ENCODE peak calls at places on chromosome 6, in six cellular contexts. S is AG09319, T is glutamatergic neuron, N is astrocyte of the cerebellum, U is nephron progenitor cell, W is brain microvascular endothelial cell. V is an unnamed sample.
A peak's percentile ranks its signal among the peaks of the same experiment; 100 is the strongest.

GRCh38 chr6:85449818-85450577 is at the start of gene NT5E:
- DNase-seq in S (no peak), T (peak; percentile 84), N (no peak), U (peak; percentile 86), W (peak; percentile 63), V (peak; percentile 71)

GRCh38 chr6:31836036-31836675 is 8.6 kb downstream of the HSPA1B start:
- DNase-seq in S (no peak), T (no peak), N (no peak), U (no peak), W (no peak), V (no peak)

GRCh38 chr6:134997133-134997841 is 47.4 kb upstream of the ALDH8A1 start:
- DNase-seq in S (no peak), T (no peak), N (no peak), U (no peak), W (no peak), V (no peak)

GRCh38 chr6:56958481-56958880 is 3.6 kb downstream of the BEND6 start:
- DNase-seq in S (no peak), T (no peak), N (no peak), U (no peak), W (no peak), V (no peak)

GRCh38 chr6:78910611-78911134 is 43.3 kb downstream of the IRAK1BP1 start:
- DNase-seq in S (no peak), T (peak; percentile 67), N (no peak), U (peak; percentile 60), W (no peak), V (peak; percentile 65)

GRCh38 chr6:62445521-62445920 is 159.5 kb upstream of the KHDRBS2 start:
- DNase-seq in S (no peak), T (no peak), N (no peak), U (no peak), W (no peak), V (no peak)

GRCh38 chr6:53591873-53592272 is 47.0 kb upstream of the GCLC start:
- DNase-seq in S (no peak), T (no peak), N (no peak), U (no peak), W (no peak), V (no peak)

GRCh38 chr6:11218827-11219826 is 13.3 kb downstream of the NEDD9 start:
- DNase-seq in S (no peak), T (no peak), N (no peak), U (no peak), W (no peak), V (no peak)

GRCh38 chr6:156651438-156651837 is 125.7 kb upstream of the ARID1B start:
- DNase-seq in S (no peak), T (no peak), N (no peak), U (no peak), W (no peak), V (no peak)

GRCh38 chr6:75206338-75207210 is 721 bp upstream of the COL12A1 start:
- DNase-seq in S (no peak), T (peak; percentile 40), N (no peak), U (peak; percentile 30), W (peak; percentile 41), V (no peak)

GRCh38 chr6:111601875-111602274 is 3.8 kb downstream of the TRAF3IP2 start:
- DNase-seq in S (peak; percentile 85), T (no peak), N (peak; percentile 78), U (no peak), W (no peak), V (no peak)

DNA sequence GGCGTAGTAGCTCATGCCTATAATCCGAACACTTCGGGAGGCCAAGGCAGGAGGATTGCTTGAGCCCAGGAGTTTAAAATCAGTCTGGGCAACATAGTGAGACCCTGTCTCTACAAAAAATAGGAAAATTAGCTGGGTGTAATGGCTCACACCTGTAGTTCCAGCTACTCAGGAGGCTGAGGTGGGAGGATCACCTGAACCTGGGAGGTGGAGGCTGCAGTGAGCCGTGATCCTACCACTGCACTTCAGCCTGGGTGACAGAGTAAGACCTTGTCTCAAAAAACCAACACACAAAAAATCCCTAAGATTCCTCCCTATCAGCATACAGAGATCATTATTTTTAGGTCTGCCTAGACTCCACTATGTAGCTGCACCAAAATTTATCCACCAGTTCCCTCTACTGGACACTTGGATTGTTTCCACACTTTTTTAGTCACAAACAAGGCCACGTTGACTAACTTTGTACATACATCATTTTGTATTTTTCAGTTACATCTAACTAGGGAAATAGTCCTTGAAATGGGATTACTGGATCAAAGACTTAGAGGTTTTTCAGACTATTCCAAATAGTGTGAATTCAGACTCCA is 3.6 kb upstream of the PHF1 start:
- DNase-seq in S (no peak), T (no peak), N (peak; percentile 43), U (no peak), W (no peak), V (no peak)
- TF ChIP-seq CTCF in S (peak; percentile 24), T (no peak), N (peak; percentile 14), U (peak; percentile 23), W (peak; percentile 34), V (peak; percentile 51)

DNA sequence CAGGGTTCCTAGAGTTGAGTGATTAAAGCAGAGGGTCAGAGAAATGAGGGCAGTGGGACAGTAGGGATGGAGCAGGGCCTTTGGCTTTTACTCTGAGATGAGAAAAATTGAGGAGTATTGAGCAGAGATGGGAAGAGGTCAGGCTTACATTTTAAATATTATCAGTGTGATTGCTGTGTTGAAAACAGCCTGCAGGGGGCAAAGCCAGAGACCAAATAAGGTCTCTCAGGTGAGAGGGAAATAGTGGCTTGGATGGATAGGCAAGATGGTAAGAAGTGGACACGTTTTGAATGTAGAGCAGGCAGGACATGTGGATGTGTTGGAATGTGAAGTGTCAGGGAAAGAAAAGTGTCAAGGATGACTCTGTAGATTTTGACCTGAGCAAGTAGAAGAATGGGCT is 105.0 kb upstream of the MAP3K7 start:
- DNase-seq in S (no peak), T (no peak), N (no peak), U (no peak), W (no peak), V (no peak)
- TF ChIP-seq CTCF in S (no peak), T (peak; percentile 40), N (peak; percentile 11), U (peak; percentile 14), W (no peak), V (peak; percentile 51)

GRCh38 chr6:143063631-143064030 is 2.9 kb downstream of the AIG1 start:
- DNase-seq in S (no peak), T (no peak), N (no peak), U (no peak), W (no peak), V (no peak)

GRCh38 chr6:143062551-143062950 is 1.9 kb downstream of the AIG1 start:
- DNase-seq in S (no peak), T (no peak), N (no peak), U (no peak), W (no peak), V (no peak)

GRCh38 chr6:143064996-143065683 is 4.5 kb downstream of the AIG1 start:
- DNase-seq in S (no peak), T (no peak), N (no peak), U (no peak), W (no peak), V (no peak)

DNA sequence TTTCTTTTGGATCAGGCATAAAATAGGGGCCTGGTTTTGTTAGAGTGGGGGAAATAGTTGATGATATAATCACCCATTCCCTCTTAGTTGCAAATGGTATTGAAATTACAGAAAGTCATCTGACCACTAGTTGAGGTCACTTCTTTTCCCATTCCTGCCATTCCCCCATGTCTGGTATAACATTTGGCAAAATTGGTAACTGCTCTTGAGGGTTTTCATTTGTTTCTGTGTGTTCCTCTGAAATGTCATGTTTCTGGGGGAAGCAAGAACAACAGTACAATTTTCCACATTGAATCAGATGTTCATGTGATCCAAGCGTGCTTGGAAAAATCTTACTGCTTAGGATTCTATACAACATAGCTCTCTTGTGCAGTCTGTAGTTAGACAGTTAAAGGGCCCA is 7.3 kb downstream of the AIG1 start:
- DNase-seq in S (no peak), T (no peak), N (no peak), U (no peak), W (no peak), V (no peak)
- TF ChIP-seq CTCF in S (no peak), T (no peak), N (no peak), U (no peak), W (no peak), V (no peak)

GRCh38 chr6:28810655-28811053 is 113.1 kb downstream of the TRIM27 start:
- DNase-seq in S (no peak), T (no peak), N (no peak), U (no peak), W (no peak), V (no peak)

GRCh38 chr6:28811873-28812272 is 111.9 kb downstream of the TRIM27 start:
- DNase-seq in S (no peak), T (no peak), N (no peak), U (no peak), W (no peak), V (no peak)

GRCh38 chr6:28808383-28808782 is 115.4 kb downstream of the TRIM27 start:
- DNase-seq in S (no peak), T (no peak), N (no peak), U (no peak), W (no peak), V (no peak)

GRCh38 chr6:28807682-28808280 is 116.0 kb downstream of the TRIM27 start:
- DNase-seq in S (no peak), T (no peak), N (no peak), U (peak; percentile 72), W (peak; percentile 80), V (no peak)

GRCh38 chr6:28809947-28810654 is 113.7 kb downstream of the TRIM27 start:
- DNase-seq in S (no peak), T (no peak), N (no peak), U (peak; percentile 38), W (no peak), V (no peak)
- TF ChIP-seq CTCF in S (no peak), T (no peak), N (peak; percentile 5), U (no peak), W (peak; percentile 43), V (no peak)

GRCh38 chr6:112877134-112878100 is 530.3 kb downstream of the RFPL4B start:
- DNase-seq in S (peak; percentile 59), T (no peak), N (peak; percentile 86), U (no peak), W (peak; percentile 78), V (no peak)

GRCh38 chr6:112882381-112882780 is 535.3 kb downstream of the RFPL4B start:
- DNase-seq in S (no peak), T (no peak), N (no peak), U (no peak), W (no peak), V (no peak)

GRCh38 chr6:112881027-112881426 is 533.9 kb downstream of the RFPL4B start:
- DNase-seq in S (no peak), T (no peak), N (peak; percentile 34), U (no peak), W (peak; percentile 72), V (no peak)

GRCh38 chr6:112881828-112882227 is 534.7 kb downstream of the RFPL4B start:
- DNase-seq in S (no peak), T (no peak), N (no peak), U (no peak), W (no peak), V (no peak)

DNA sequence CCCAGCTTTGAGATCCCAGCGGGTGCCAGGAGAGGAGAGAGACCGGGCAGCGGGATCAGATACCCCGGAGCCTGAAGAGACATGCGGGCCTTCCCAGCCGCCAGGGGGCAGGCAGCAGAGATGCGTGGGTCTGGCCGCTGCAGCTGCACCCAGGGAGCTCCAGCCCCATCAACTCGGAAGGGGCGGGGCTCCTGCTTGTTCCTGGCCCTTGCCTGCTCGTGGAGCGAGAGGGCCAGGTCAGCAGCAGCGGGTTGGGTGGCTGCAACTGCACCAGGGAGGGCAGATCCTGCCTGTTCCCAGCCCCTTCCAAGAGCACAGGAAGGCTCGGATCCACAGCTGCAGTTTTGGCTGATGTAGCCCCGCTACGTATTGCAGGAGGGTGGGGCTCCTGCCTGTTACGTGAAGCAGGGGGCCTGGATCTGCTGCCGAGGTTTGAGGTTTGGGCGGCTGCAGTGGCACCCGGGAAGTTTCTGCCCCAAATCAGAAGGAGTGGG is 532.8 kb downstream of the RFPL4B start:
- DNase-seq in S (no peak), T (peak; percentile 24), N (peak; percentile 8), U (no peak), W (no peak), V (no peak)
- TF ChIP-seq CTCF in S (no peak), T (no peak), N (peak; percentile 45), U (no peak), W (no peak), V (peak; percentile 67)